ENCODE peak calls at places on chromosomes 6 and 20, in five cellular contexts. One of them, this sample, is unnamed.

GRCh38 chr20:40945754-40946451 is 82.7 kb upstream of the TOP1 start:
- DNase-seq in non-pigmented ciliary epithelial cell: no peak
- DNase-seq in activated CD8-positive, alpha-beta T cell treated with anti-CD3 and anti-CD28 coated beads for 36 hours: peak; percentile 28
- DNase-seq in iris pigment epithelial cell: peak; percentile 69
- DNase-seq in GM04504: no peak
- DNase-seq in this sample: peak; percentile 36

GRCh38 chr6:106568518-106568917 is 60.8 kb downstream of the RTN4IP1 start:
- DNase-seq in activated CD8-positive, alpha-beta T cell treated with anti-CD3 and anti-CD28 coated beads for 36 hours: no peak
- DNase-seq in non-pigmented ciliary epithelial cell: no peak
- DNase-seq in iris pigment epithelial cell: peak; percentile 29
- DNase-seq in GM04504: no peak
- DNase-seq in this sample: no peak

GRCh38 chr6:133241088-133241900 is at the start of gene EYA4:
- DNase-seq in activated CD8-positive, alpha-beta T cell treated with anti-CD3 and anti-CD28 coated beads for 36 hours: no peak
- DNase-seq in non-pigmented ciliary epithelial cell: no peak
- DNase-seq in iris pigment epithelial cell: peak; percentile 35
- DNase-seq in GM04504: no peak
- DNase-seq in this sample: no peak

GRCh38 chr6:30463651-30464618 is 25.4 kb upstream of the HLA-E start:
- DNase-seq in iris pigment epithelial cell: peak; percentile 53
- DNase-seq in GM04504: no peak
- DNase-seq in non-pigmented ciliary epithelial cell: no peak
- DNase-seq in activated CD8-positive, alpha-beta T cell treated with anti-CD3 and anti-CD28 coated beads for 36 hours: peak; percentile 78
- DNase-seq in this sample: no peak

GRCh38 chr20:38060536-38060935 is 27.0 kb downstream of the RPRD1B start:
- DNase-seq in iris pigment epithelial cell: peak; percentile 82
- DNase-seq in non-pigmented ciliary epithelial cell: peak; percentile 74
- DNase-seq in activated CD8-positive, alpha-beta T cell treated with anti-CD3 and anti-CD28 coated beads for 36 hours: no peak
- DNase-seq in GM04504: no peak
- DNase-seq in this sample: no peak

GRCh38 chr20:38269715-38270114 is 9.2 kb upstream of the KIAA1755 start:
- DNase-seq in non-pigmented ciliary epithelial cell: no peak
- DNase-seq in activated CD8-positive, alpha-beta T cell treated with anti-CD3 and anti-CD28 coated beads for 36 hours: no peak
- DNase-seq in iris pigment epithelial cell: no peak
- DNase-seq in GM04504: no peak
- DNase-seq in this sample: no peak

GRCh38 chr20:61835301-61835700 is 230.4 kb downstream of the TAF4 start:
- DNase-seq in activated CD8-positive, alpha-beta T cell treated with anti-CD3 and anti-CD28 coated beads for 36 hours: no peak
- DNase-seq in iris pigment epithelial cell: no peak
- DNase-seq in non-pigmented ciliary epithelial cell: no peak
- DNase-seq in GM04504: no peak
- DNase-seq in this sample: no peak

GRCh38 chr20:42957014-42957694 is 232.6 kb downstream of the PTPRT start:
- DNase-seq in iris pigment epithelial cell: no peak
- DNase-seq in non-pigmented ciliary epithelial cell: no peak
- DNase-seq in GM04504: no peak
- DNase-seq in activated CD8-positive, alpha-beta T cell treated with anti-CD3 and anti-CD28 coated beads for 36 hours: no peak
- DNase-seq in this sample: no peak

GRCh38 chr6:54896302-54896701 is 49.7 kb downstream of the FAM83B start:
- DNase-seq in activated CD8-positive, alpha-beta T cell treated with anti-CD3 and anti-CD28 coated beads for 36 hours: no peak
- DNase-seq in GM04504: no peak
- DNase-seq in non-pigmented ciliary epithelial cell: no peak
- DNase-seq in iris pigment epithelial cell: no peak
- DNase-seq in this sample: no peak

GRCh38 chr20:14991023-14991422 is 653.6 kb upstream of the FLRT3 start:
- DNase-seq in non-pigmented ciliary epithelial cell: no peak
- DNase-seq in iris pigment epithelial cell: peak; percentile 77
- DNase-seq in GM04504: no peak
- DNase-seq in activated CD8-positive, alpha-beta T cell treated with anti-CD3 and anti-CD28 coated beads for 36 hours: no peak
- DNase-seq in this sample: no peak

GRCh38 chr6:151209071-151209831 is 30.5 kb upstream of the AKAP12 start:
- DNase-seq in activated CD8-positive, alpha-beta T cell treated with anti-CD3 and anti-CD28 coated beads for 36 hours: no peak
- DNase-seq in GM04504: no peak
- DNase-seq in iris pigment epithelial cell: peak; percentile 31
- DNase-seq in non-pigmented ciliary epithelial cell: peak; percentile 2
- DNase-seq in this sample: no peak

GRCh38 chr6:16061833-16062232 is 67.1 kb upstream of the MYLIP start:
- DNase-seq in activated CD8-positive, alpha-beta T cell treated with anti-CD3 and anti-CD28 coated beads for 36 hours: no peak
- DNase-seq in GM04504: no peak
- DNase-seq in non-pigmented ciliary epithelial cell: no peak
- DNase-seq in iris pigment epithelial cell: no peak
- DNase-seq in this sample: no peak

GRCh38 chr6:14762077-14762476 is 483.8 kb upstream of the JARID2 start:
- DNase-seq in GM04504: no peak
- DNase-seq in activated CD8-positive, alpha-beta T cell treated with anti-CD3 and anti-CD28 coated beads for 36 hours: no peak
- DNase-seq in non-pigmented ciliary epithelial cell: no peak
- DNase-seq in iris pigment epithelial cell: no peak
- DNase-seq in this sample: no peak

GRCh38 chr20:44053046-44053445 is 133.9 kb downstream of the JPH2 start:
- DNase-seq in iris pigment epithelial cell: no peak
- DNase-seq in GM04504: no peak
- DNase-seq in activated CD8-positive, alpha-beta T cell treated with anti-CD3 and anti-CD28 coated beads for 36 hours: no peak
- DNase-seq in non-pigmented ciliary epithelial cell: no peak
- DNase-seq in this sample: no peak

GRCh38 chr6:165920896-165921671 is 246.6 kb downstream of the TBXT start:
- DNase-seq in iris pigment epithelial cell: peak; percentile 39
- DNase-seq in activated CD8-positive, alpha-beta T cell treated with anti-CD3 and anti-CD28 coated beads for 36 hours: no peak
- DNase-seq in non-pigmented ciliary epithelial cell: no peak
- DNase-seq in GM04504: no peak
- DNase-seq in this sample: no peak

GRCh38 chr20:58986286-58986967 is 5.4 kb downstream of the NELFCD start:
- DNase-seq in GM04504: no peak
- DNase-seq in iris pigment epithelial cell: no peak
- DNase-seq in non-pigmented ciliary epithelial cell: no peak
- DNase-seq in activated CD8-positive, alpha-beta T cell treated with anti-CD3 and anti-CD28 coated beads for 36 hours: no peak
- DNase-seq in this sample: no peak

GRCh38 chr6:29092957-29093356 is 5.8 kb upstream of the OR2B3 start:
- DNase-seq in iris pigment epithelial cell: no peak
- DNase-seq in GM04504: no peak
- DNase-seq in activated CD8-positive, alpha-beta T cell treated with anti-CD3 and anti-CD28 coated beads for 36 hours: no peak
- DNase-seq in non-pigmented ciliary epithelial cell: no peak
- DNase-seq in this sample: no peak

GRCh38 chr6:146498309-146498708 is 45.3 kb upstream of the RAB32 start:
- DNase-seq in non-pigmented ciliary epithelial cell: no peak
- DNase-seq in activated CD8-positive, alpha-beta T cell treated with anti-CD3 and anti-CD28 coated beads for 36 hours: no peak
- DNase-seq in iris pigment epithelial cell: no peak
- DNase-seq in GM04504: no peak
- DNase-seq in this sample: no peak

GRCh38 chr6:87922191-87922946 is 125.3 kb upstream of the SPACA1 start:
- DNase-seq in activated CD8-positive, alpha-beta T cell treated with anti-CD3 and anti-CD28 coated beads for 36 hours: no peak
- DNase-seq in iris pigment epithelial cell: no peak
- DNase-seq in GM04504: no peak
- DNase-seq in non-pigmented ciliary epithelial cell: no peak
- DNase-seq in this sample: no peak

GRCh38 chr6:17984822-17985660 is 2.4 kb downstream of the KIF13A start:
- DNase-seq in iris pigment epithelial cell: no peak
- DNase-seq in GM04504: no peak
- DNase-seq in non-pigmented ciliary epithelial cell: no peak
- DNase-seq in activated CD8-positive, alpha-beta T cell treated with anti-CD3 and anti-CD28 coated beads for 36 hours: no peak
- DNase-seq in this sample: no peak

GRCh38 chr6:32932132-32932868 is 8.5 kb downstream of the HLA-DMB start:
- DNase-seq in activated CD8-positive, alpha-beta T cell treated with anti-CD3 and anti-CD28 coated beads for 36 hours: no peak
- DNase-seq in iris pigment epithelial cell: peak; percentile 41
- DNase-seq in GM04504: peak; percentile 40
- DNase-seq in non-pigmented ciliary epithelial cell: no peak
- DNase-seq in this sample: no peak

GRCh38 chr6:33116417-33116816 is 40.6 kb downstream of the HLA-DPB1 start:
- DNase-seq in activated CD8-positive, alpha-beta T cell treated with anti-CD3 and anti-CD28 coated beads for 36 hours: no peak
- DNase-seq in iris pigment epithelial cell: no peak
- DNase-seq in GM04504: no peak
- DNase-seq in non-pigmented ciliary epithelial cell: no peak
- DNase-seq in this sample: no peak

GRCh38 chr6:10658910-10659696 is 35.3 kb downstream of the C6orf52 start:
- DNase-seq in non-pigmented ciliary epithelial cell: no peak
- DNase-seq in activated CD8-positive, alpha-beta T cell treated with anti-CD3 and anti-CD28 coated beads for 36 hours: no peak
- DNase-seq in GM04504: no peak
- DNase-seq in iris pigment epithelial cell: no peak
- DNase-seq in this sample: no peak

GRCh38 chr6:4010682-4011081 is 68.3 kb downstream of the FAM217A start:
- DNase-seq in iris pigment epithelial cell: no peak
- DNase-seq in activated CD8-positive, alpha-beta T cell treated with anti-CD3 and anti-CD28 coated beads for 36 hours: peak; percentile 51
- DNase-seq in non-pigmented ciliary epithelial cell: no peak
- DNase-seq in GM04504: no peak
- DNase-seq in this sample: no peak

GRCh38 chr6:1381397-1382330 is 7.7 kb upstream of the FOXF2 start:
- DNase-seq in non-pigmented ciliary epithelial cell: no peak
- DNase-seq in iris pigment epithelial cell: no peak
- DNase-seq in GM04504: no peak
- DNase-seq in activated CD8-positive, alpha-beta T cell treated with anti-CD3 and anti-CD28 coated beads for 36 hours: peak; percentile 55
- DNase-seq in this sample: no peak

GRCh38 chr6:90610291-90610670 is 23.4 kb upstream of the MAP3K7 start:
- DNase-seq in activated CD8-positive, alpha-beta T cell treated with anti-CD3 and anti-CD28 coated beads for 36 hours: peak; percentile 5
- DNase-seq in GM04504: no peak
- DNase-seq in iris pigment epithelial cell: peak; percentile 11
- DNase-seq in non-pigmented ciliary epithelial cell: no peak
- DNase-seq in this sample: no peak

GRCh38 chr6:30682181-30683117 is 4.0 kb downstream of the PPP1R18 start:
- DNase-seq in non-pigmented ciliary epithelial cell: peak; percentile 80
- DNase-seq in GM04504: peak; percentile 77
- DNase-seq in activated CD8-positive, alpha-beta T cell treated with anti-CD3 and anti-CD28 coated beads for 36 hours: peak; percentile 95
- DNase-seq in iris pigment epithelial cell: peak; percentile 93
- DNase-seq in this sample: peak; percentile 77